ENCODE peak calls at places on chromosomes 1 and 21, in four cellular contexts. U is HL-60; P is LHCN-M2; Q is stimulated activated CD8-positive, alpha-beta memory T cell treated with anti-CD3 and anti-CD28 coated beads, Interleukin-7, amount 100 ng/mL, for 1 hour. H is an unnamed sample.
A peak's percentile ranks its signal among the peaks of the same experiment; 100 is the strongest.

GRCh38 chr1:244197851-244198375 is 146.8 kb downstream of the ZBTB18 start:
- DNase-seq in U (no peak), P (no peak), Q (no peak), H (no peak)

GRCh38 chr1:94983343-94983742 is 56.4 kb upstream of the CNN3 start:
- DNase-seq in U (no peak), P (peak; percentile 84), Q (no peak), H (no peak)

GRCh38 chr1:7375329-7375728 is 395.8 kb upstream of the VAMP3 start:
- DNase-seq in U (no peak), P (no peak), Q (no peak), H (no peak)

GRCh38 chr1:165928075-165928731 is 100.8 kb downstream of the UCK2 start:
- DNase-seq in U (peak; percentile 37), P (peak; percentile 67), Q (peak; percentile 7), H (no peak)

GRCh38 chr1:152185544-152186391 is 26.7 kb upstream of the RPTN start:
- DNase-seq in U (no peak), P (peak; percentile 77), Q (no peak), H (peak; percentile 63)

GRCh38 chr1:224447971-224448370 is 13.4 kb upstream of the WDR26 start:
- DNase-seq in U (no peak), P (no peak), Q (no peak), H (no peak)

GRCh38 chr1:55718758-55719671 is 503.9 kb upstream of the USP24 start:
- DNase-seq in U (no peak), P (peak; percentile 100), Q (no peak), H (no peak)

GRCh38 chr21:36454079-36454478 is 25.8 kb downstream of the CLDN14 start:
- DNase-seq in U (no peak), P (no peak), Q (no peak), H (no peak)

GRCh38 chr1:31421404-31422040 is 8.5 kb downstream of the SERINC2 start:
- DNase-seq in U (no peak), P (peak; percentile 31), Q (no peak), H (no peak)

GRCh38 chr21:25359724-25360123 is 247.6 kb downstream of the MRPL39 start:
- DNase-seq in U (no peak), P (no peak), Q (no peak), H (no peak)

GRCh38 chr1:25484533-25484932 is 53.8 kb downstream of the MACO1 start:
- DNase-seq in U (no peak), P (no peak), Q (no peak), H (no peak)

GRCh38 chr1:11731719-11732283 is 4.1 kb upstream of the AGTRAP start:
- DNase-seq in U (no peak), P (no peak), Q (no peak), H (no peak)

GRCh38 chr1:94734963-94735899 is 84.9 kb upstream of the SLC44A3 start:
- DNase-seq in U (no peak), P (peak; percentile 75), Q (no peak), H (no peak)

GRCh38 chr1:36609241-36610027 is 126.7 kb upstream of the CSF3R start:
- DNase-seq in U (peak; percentile 36), P (peak; percentile 39), Q (no peak), H (no peak)

GRCh38 chr1:45359882-45360513 is 19.8 kb upstream of the MUTYH start:
- DNase-seq in U (no peak), P (peak; percentile 67), Q (peak; percentile 23), H (no peak)

GRCh38 chr1:235553063-235553675 is 48.9 kb upstream of the B3GALNT2 start:
- DNase-seq in U (no peak), P (no peak), Q (no peak), H (no peak)

GRCh38 chr1:7584643-7585042 is 186.5 kb upstream of the VAMP3 start:
- DNase-seq in U (no peak), P (no peak), Q (no peak), H (no peak)

GRCh38 chr1:11796036-11796828 is 9.5 kb downstream of the MTHFR start:
- DNase-seq in U (no peak), P (no peak), Q (no peak), H (no peak)